ENCODE peak calls at places on chromosomes 11 and 22, in four cellular contexts. One of them, this sample, is unnamed.
A peak's percentile ranks its signal among the peaks of the same experiment; 100 is the strongest.

GRCh38 chr11:35147273-35147672 is 8.3 kb downstream of the CD44 start:
- DNase-seq in fibroblast of pulmonary artery: no peak
- DNase-seq in HTR-8/SVneo: no peak
- DNase-seq in nephron progenitor cell: no peak
- DNase-seq in this sample: no peak

GRCh38 chr11:65185869-65186341 is 4.2 kb downstream of the CAPN1 start:
- DNase-seq in fibroblast of pulmonary artery: no peak
- DNase-seq in HTR-8/SVneo: no peak
- DNase-seq in nephron progenitor cell: no peak
- DNase-seq in this sample: no peak

GRCh38 chr11:2267871-2268825 is 2.2 kb downstream of the ASCL2 start:
- DNase-seq in fibroblast of pulmonary artery: no peak
- DNase-seq in HTR-8/SVneo: no peak
- DNase-seq in nephron progenitor cell: no peak
- DNase-seq in this sample: no peak

GRCh38 chr11:111833524-111833923 is 37.9 kb downstream of the ALG9 start:
- DNase-seq in fibroblast of pulmonary artery: peak; percentile 17
- DNase-seq in HTR-8/SVneo: no peak
- DNase-seq in nephron progenitor cell: no peak
- DNase-seq in this sample: no peak

GRCh38 chr11:19879309-19880087 is 166.9 kb downstream of the NAV2 start:
- DNase-seq in fibroblast of pulmonary artery: no peak
- DNase-seq in HTR-8/SVneo: no peak
- DNase-seq in nephron progenitor cell: no peak
- DNase-seq in this sample: no peak

GRCh38 chr11:12285106-12285505 is 92.3 kb upstream of the PARVA start:
- DNase-seq in fibroblast of pulmonary artery: peak; percentile 88
- DNase-seq in HTR-8/SVneo: no peak
- DNase-seq in nephron progenitor cell: no peak
- DNase-seq in this sample: no peak

GRCh38 chr22:31952094-31952401 is 7.7 kb downstream of the YWHAH start:
- DNase-seq in fibroblast of pulmonary artery: no peak
- DNase-seq in HTR-8/SVneo: no peak
- DNase-seq in nephron progenitor cell: no peak
- DNase-seq in this sample: no peak

GRCh38 chr22:17217179-17217578 is 2.1 kb downstream of the ADA2 start:
- DNase-seq in fibroblast of pulmonary artery: no peak
- DNase-seq in HTR-8/SVneo: no peak
- DNase-seq in nephron progenitor cell: no peak
- DNase-seq in this sample: no peak

GRCh38 chr22:36386900-36387663 is 685 bp downstream of the MYH9 start:
- DNase-seq in fibroblast of pulmonary artery: no peak
- DNase-seq in HTR-8/SVneo: no peak
- DNase-seq in nephron progenitor cell: peak; percentile 52
- DNase-seq in this sample: no peak

GRCh38 chr11:61514050-61514917 is 5.7 kb downstream of the LRRC10B start:
- DNase-seq in fibroblast of pulmonary artery: no peak
- DNase-seq in HTR-8/SVneo: no peak
- DNase-seq in nephron progenitor cell: no peak
- DNase-seq in this sample: no peak